ENCODE peak calls at places on chromosomes 1 and 21, in nine cellular contexts. F is mesendoderm; M is stimulated activated CD4-positive, alpha-beta T cell treated with anti-CD3 and anti-CD28 coated beads, Interleukin-1b, Interleukin-23, amount 100 ng/mL, for 4 hours; O is amniotic stem cell; W is fibroblast of mammary gland; Q is Right ventricle myocardium superior; P is Calu3; Y is T-helper 1 cell; A is small intestine. T is an unnamed sample.

GRCh38 chr1:234737210-234737761 is 127.3 kb upstream of the IRF2BP2 start:
- DNase-seq in M (no peak), A (no peak), W (no peak), O (no peak), Y (no peak), Q (no peak), P (no peak), F (no peak), T (no peak)

GRCh38 chr1:116474921-116475849 is 95.6 kb downstream of the CD58 start:
- DNase-seq in M (no peak), Q (peak; percentile 58), W (no peak), O (no peak), P (peak; percentile 31), F (no peak), Y (no peak), A (peak; percentile 99), T (no peak)

GRCh38 chr1:37989381-37989930 is 366 bp downstream of the SF3A3 start:
- DNase-seq in F (peak; percentile 55), Q (no peak), Y (peak; percentile 22), P (peak; percentile 41), M (no peak), O (no peak), A (peak; percentile 29), W (peak; percentile 32), T (peak; percentile 25)

GRCh38 chr1:174713796-174714195 is 266.0 kb downstream of the GPR52 start:
- DNase-seq in A (no peak), P (no peak), M (no peak), Y (no peak), Q (no peak), O (no peak), W (no peak), F (no peak), T (no peak)

GRCh38 chr1:38029081-38029681 is 16.6 kb downstream of the UTP11 start:
- DNase-seq in O (no peak), Q (no peak), P (no peak), Y (no peak), W (peak; percentile 44), F (peak; percentile 89), M (no peak), A (no peak), T (no peak)

GRCh38 chr1:10155087-10155712 is 55.2 kb upstream of the KIF1B start:
- DNase-seq in M (no peak), O (no peak), Y (no peak), Q (no peak), A (no peak), F (no peak), P (no peak), W (peak; percentile 26), T (no peak)

GRCh38 chr1:48227165-48228013 is 4.9 kb downstream of the SLC5A9 start:
- DNase-seq in W (no peak), O (no peak), A (no peak), Q (no peak), M (no peak), P (no peak), Y (no peak), F (no peak), T (no peak)

GRCh38 chr21:33011462-33011861 is 14.3 kb upstream of the OLIG2 start:
- DNase-seq in P (peak; percentile 12), Q (no peak), M (no peak), F (no peak), O (no peak), W (peak; percentile 95), Y (no peak), A (no peak), T (no peak)

GRCh38 chr1:173420330-173420806 is 56.8 kb upstream of the PRDX6 start:
- DNase-seq in W (peak; percentile 88), F (peak; percentile 94), M (no peak), A (peak; percentile 73), O (peak; percentile 43), Y (peak; percentile 36), P (peak; percentile 78), Q (peak; percentile 51), T (peak; percentile 29)

GRCh38 chr1:6653651-6654290 is 29.1 kb downstream of the THAP3 start:
- DNase-seq in M (no peak), Q (no peak), W (no peak), A (no peak), Y (no peak), O (no peak), P (no peak), F (no peak), T (no peak)

GRCh38 chr21:37337179-37337578 is 29.4 kb upstream of the DYRK1A start:
- DNase-seq in W (no peak), O (no peak), P (no peak), F (no peak), Q (no peak), M (no peak), A (no peak), Y (no peak), T (no peak)

GRCh38 chr1:11143907-11144306 is 44.2 kb upstream of the EXOSC10 start:
- DNase-seq in A (no peak), Q (no peak), Y (no peak), W (no peak), F (no peak), P (no peak), O (no peak), M (no peak), T (no peak)

GRCh38 chr1:208809876-208810275 is 565.7 kb upstream of the PLXNA2 start:
- DNase-seq in W (no peak), F (no peak), M (no peak), A (no peak), P (no peak), Y (no peak), Q (no peak), O (no peak), T (no peak)

T was measured in T-cell.